ENCODE peak calls at places on chromosomes 4 and X, in six cellular contexts. I is Kasumi-1, D is H9, X is EL, K is AG08395, N is tibial nerve. T is an unnamed sample.

GRCh38 chr4:3442959-3443749 is 1.4 kb downstream of the HGFAC start:
- DNase-seq in I (peak; percentile 28), X (peak; percentile 36), K (peak; percentile 77), N (no peak), D (peak; percentile 73), T (no peak)

GRCh38 chrX:20477836-20478532 is 211.3 kb upstream of the RPS6KA3 start:
- DNase-seq in D (no peak), K (no peak), X (no peak), N (no peak), I (no peak), T (no peak)

GRCh38 chr4:147361726-147362125 is 119.2 kb upstream of the EDNRA start:
- DNase-seq in K (peak; percentile 57), X (peak; percentile 87), D (no peak), I (no peak), N (no peak), T (no peak)

GRCh38 chrX:308821-309520 is 9.6 kb downstream of the GTPBP6 start:
- DNase-seq in K (no peak), N (no peak), D (no peak), X (no peak), I (no peak), T (no peak)

GRCh38 chr4:69124941-69125340 is 28.7 kb downstream of the UGT2B7 start:
- DNase-seq in D (no peak), K (no peak), I (no peak), N (no peak), X (no peak), T (no peak)

GRCh38 chr4:87497141-87497540 is 32.0 kb downstream of the SPARCL1 start:
- DNase-seq in D (no peak), I (peak; percentile 11), K (no peak), X (peak; percentile 14), N (no peak), T (no peak)

GRCh38 chr4:26613242-26613641 is 29.4 kb downstream of the TBC1D19 start:
- DNase-seq in X (no peak), K (no peak), N (no peak), I (no peak), D (no peak), T (no peak)

GRCh38 chr4:122930877-122931276 is 8.5 kb upstream of the NUDT6 start:
- DNase-seq in D (no peak), X (no peak), I (peak; percentile 77), K (peak; percentile 40), N (no peak), T (no peak)

GRCh38 chr4:158891256-158891655 is 122.4 kb downstream of the FNIP2 start:
- DNase-seq in D (no peak), K (no peak), I (no peak), N (no peak), X (no peak), T (no peak)

GRCh38 chr4:182074842-182075241 is 168.4 kb upstream of the TENM3 start:
- DNase-seq in D (no peak), N (no peak), K (no peak), X (no peak), I (no peak), T (no peak)

GRCh38 chrX:10579018-10579752 is 41.2 kb downstream of the MID1 start:
- DNase-seq in K (peak; percentile 21), N (no peak), D (no peak), X (peak; percentile 60), I (no peak), T (no peak)

GRCh38 chr4:106659386-106659785 is 290.8 kb upstream of the GIMD1 start:
- DNase-seq in D (no peak), N (no peak), X (no peak), K (no peak), I (peak; percentile 96), T (no peak)

GRCh38 chr4:57351716-57352115 is 241.5 kb upstream of the IGFBP7 start:
- DNase-seq in I (no peak), N (no peak), K (no peak), D (no peak), X (peak; percentile 65), T (no peak)

GRCh38 chr4:146959692-146960091 is 14.0 kb upstream of the TTC29 start:
- DNase-seq in X (peak; percentile 59), N (no peak), I (no peak), K (no peak), D (no peak), T (no peak)

GRCh38 chr4:123930971-123931370 is 534.4 kb downstream of the SPRY1 start:
- DNase-seq in K (no peak), I (no peak), D (no peak), N (no peak), X (no peak), T (no peak)